ENCODE peak calls at places on chromosomes 13 and 19, in ten cellular contexts. M is Kasumi-1, S is NCI-H2107, E is breast epithelium, P is midbrain, K is fibroblast of pulmonary artery, B is substantia nigra, T is NCI-H1105 treated with DMSO at 0.1 percent for 48 hours, L is ureter, X is H9. O is an unnamed sample.

GRCh38 chr13:67230243-67230773 is at the start of gene PCDH9:
- DNase-seq in B (peak), E (peak), L (peak), M (peak), K (peak), T (peak), S (peak), X (peak), P (peak), O (peak)

GRCh38 chr13:72986197-72986596 is 72.6 kb upstream of the KLF5 start:
- DNase-seq in X (no peak), E (no peak), L (no peak), P (no peak), K (no peak), M (no peak), S (no peak), T (no peak), B (no peak), O (peak)

GRCh38 chr19:1122972-1123363 is 19.2 kb downstream of the GPX4 start:
- DNase-seq in L (no peak), S (no peak), X (peak), K (peak), B (no peak), M (peak), E (no peak), P (no peak), T (no peak), O (peak)

GRCh38 chr19:33997690-33998089 is 174.6 kb upstream of the LSM14A start:
- DNase-seq in K (no peak), S (no peak), E (no peak), X (no peak), B (no peak), L (no peak), M (no peak), P (no peak), T (no peak), O (no peak)

GRCh38 chr13:97492257-97492656 is 58.3 kb downstream of the RAP2A start:
- DNase-seq in B (no peak), K (no peak), P (no peak), L (no peak), M (no peak), T (no peak), S (no peak), X (no peak), E (no peak), O (no peak)

GRCh38 chr19:43407416-43408005 is 7.2 kb upstream of the TEX101 start:
- DNase-seq in M (no peak), E (no peak), S (no peak), T (no peak), X (peak), L (no peak), K (no peak), B (no peak), P (no peak), O (no peak)

GRCh38 chr13:61608138-61608537 is 192.5 kb upstream of the PCDH20 start:
- DNase-seq in S (no peak), P (no peak), M (no peak), B (no peak), L (no peak), T (no peak), E (no peak), X (peak), K (no peak), O (no peak)

GRCh38 chr19:45798995-45799517 is 6.4 kb upstream of the DMWD start:
- DNase-seq in P (peak), K (peak), E (no peak), S (peak), L (no peak), X (peak), B (no peak), M (peak), T (peak), O (peak)

GRCh38 chr13:79547821-79548220 is 66.9 kb downstream of the NDFIP2 start:
- DNase-seq in E (no peak), B (no peak), X (no peak), L (no peak), K (no peak), M (no peak), S (no peak), P (no peak), T (no peak), O (no peak)

GRCh38 chr19:558770-559439 is 13.5 kb upstream of the BSG start:
- DNase-seq in E (peak), X (no peak), M (no peak), T (no peak), L (no peak), K (peak), P (peak), B (no peak), S (no peak), O (no peak)

GRCh38 chr19:51354742-51355148 is 11.4 kb downstream of the ETFB start:
- DNase-seq in K (peak), M (no peak), L (no peak), T (no peak), B (no peak), S (no peak), E (no peak), X (peak), P (peak), O (no peak)

GRCh38 chr19:42290523-42291436 is 11.2 kb upstream of the PRR19 start:
- DNase-seq in P (no peak), T (no peak), L (no peak), S (no peak), X (peak), E (no peak), M (peak), K (no peak), B (no peak), O (peak)

GRCh38 chr19:11377237-11377636 is 2.8 kb downstream of the SWSAP1 start:
- DNase-seq in E (no peak), P (peak), L (no peak), K (peak), B (no peak), T (peak), M (peak), X (no peak), S (no peak), O (no peak)

GRCh38 chr13:40993987-40994386 is 25.1 kb downstream of the ELF1 start:
- DNase-seq in K (no peak), X (peak), L (peak), E (no peak), M (no peak), P (no peak), B (no peak), T (peak), S (no peak), O (peak)

O was measured in trophoblast cell.